ENCODE peak calls at places on chromosome 11, in six cellular contexts. E, X, W, N, F and V are unnamed samples.

GRCh38 chr11:9831122-9831521 is 167.2 kb downstream of the SWAP70 start:
- DNase-seq in X (no peak), F (no peak), E (no peak), N (no peak), W (no peak), V (no peak)

GRCh38 chr11:27571151-27571840 is 64.7 kb upstream of the LIN7C start:
- DNase-seq in X (no peak), N (no peak), F (no peak), W (no peak), E (no peak), V (no peak)

GRCh38 chr11:126359431-126360048 is 4.1 kb downstream of the ST3GAL4 start:
- DNase-seq in E (no peak), N (no peak), X (no peak), F (no peak), W (no peak), V (no peak)

GRCh38 chr11:10483174-10483573 is 28.1 kb downstream of the AMPD3 start:
- DNase-seq in F (no peak), X (no peak), E (no peak), W (no peak), N (no peak), V (no peak)

GRCh38 chr11:86990520-86990919 is 35.3 kb upstream of the FZD4 start:
- DNase-seq in E (no peak), F (no peak), W (no peak), N (no peak), X (no peak), V (no peak)

GRCh38 chr11:115425243-115425642 is 79.0 kb downstream of the CADM1 start:
- DNase-seq in E (no peak), N (no peak), F (no peak), X (no peak), W (no peak), V (no peak)

GRCh38 chr11:58992489-58992888 is 53.2 kb downstream of the GLYATL1 start:
- DNase-seq in X (no peak), N (no peak), F (no peak), E (no peak), W (no peak), V (no peak)

GRCh38 chr11:134478176-134478575 is 66.1 kb upstream of the B3GAT1 start:
- DNase-seq in W (no peak), F (no peak), N (no peak), X (no peak), E (no peak), V (no peak)

GRCh38 chr11:15266999-15267398 is 152.3 kb downstream of the INSC start:
- DNase-seq in F (no peak), E (no peak), N (no peak), W (no peak), X (no peak), V (no peak)

GRCh38 chr11:22539851-22540376 is 85.7 kb downstream of the FANCF start:
- DNase-seq in W (no peak), N (no peak), F (no peak), E (no peak), X (no peak), V (no peak)

GRCh38 chr11:3840289-3840869 is 380 bp downstream of the RHOG start:
- DNase-seq in W (no peak), E (no peak), X (no peak), N (peak), F (no peak), V (no peak)

GRCh38 chr11:12769834-12770345 is 95.7 kb downstream of the TEAD1 start:
- DNase-seq in W (no peak), N (no peak), X (no peak), E (no peak), F (peak), V (no peak)

GRCh38 chr11:95835768-95836488 is 45.6 kb downstream of the CEP57 start:
- DNase-seq in W (peak), F (peak), X (no peak), N (peak), E (no peak), V (no peak)

GRCh38 chr11:93952082-93952780 is 68.9 kb upstream of the HEPHL1 start:
- DNase-seq in E (no peak), W (no peak), F (no peak), X (no peak), N (no peak), V (no peak)

GRCh38 chr11:117384045-117384444 is 56.4 kb downstream of the CEP164 start:
- DNase-seq in N (no peak), E (no peak), X (no peak), W (no peak), F (no peak), V (no peak)